ENCODE peak calls at places on chromosomes 6 and 20, in five cellular contexts. Z, X, T, E and U are unnamed samples.
A peak's percentile ranks its signal among the peaks of the same experiment; 100 is the strongest.

GRCh38 chr20:62305149-62305764 is 2.5 kb downstream of the ADRM1 start:
- DNase-seq in Z (no peak), X (no peak), T (no peak), E (no peak), U (no peak)

GRCh38 chr20:40017765-40018164 is 671.3 kb downstream of the MAFB start:
- DNase-seq in Z (no peak), X (no peak), T (no peak), E (no peak), U (no peak)

GRCh38 chr6:29490552-29490951 is 2.8 kb upstream of the MAS1L start:
- DNase-seq in Z (no peak), X (no peak), T (no peak), E (no peak), U (no peak)

GRCh38 chr6:30770164-30770563 is 25.8 kb upstream of the IER3 start:
- DNase-seq in Z (no peak), X (no peak), T (no peak), E (no peak), U (no peak)

GRCh38 chr6:19997104-19997503 is 159.9 kb downstream of the ID4 start:
- DNase-seq in Z (no peak), X (no peak), T (no peak), E (no peak), U (no peak)

GRCh38 chr6:37059344-37060194 is 54.1 kb downstream of the FGD2 start:
- DNase-seq in Z (no peak), X (peak; percentile 95), T (peak; percentile 81), E (peak; percentile 96), U (peak; percentile 78)

GRCh38 chr6:28224131-28225055 is 682 bp upstream of the ZSCAN9 start:
- DNase-seq in Z (no peak), X (no peak), T (no peak), E (no peak), U (peak; percentile 44)

GRCh38 chr6:26107935-26108334 is 20.7 kb downstream of the HFE start:
- DNase-seq in Z (no peak), X (no peak), T (no peak), E (no peak), U (no peak)

GRCh38 chr6:75526502-75527127 is 33.0 kb upstream of the FILIP1 start:
- DNase-seq in Z (peak; percentile 42), X (peak; percentile 86), T (peak; percentile 34), E (peak; percentile 20), U (peak; percentile 47)

GRCh38 chr6:1381397-1382330 is 7.7 kb upstream of the FOXF2 start:
- DNase-seq in Z (peak; percentile 59), X (peak; percentile 38), T (no peak), E (no peak), U (peak; percentile 86)

GRCh38 chr6:158043586-158044524 is 62.2 kb downstream of the SYNJ2 start:
- DNase-seq in Z (no peak), X (no peak), T (no peak), E (no peak), U (no peak)

GRCh38 chr20:35290887-35291417 is 1.3 kb downstream of the FAM83C start:
- DNase-seq in Z (no peak), X (no peak), T (no peak), E (no peak), U (no peak)

GRCh38 chr20:17775600-17775999 is 75.8 kb downstream of the BANF2 start:
- DNase-seq in Z (no peak), X (no peak), T (no peak), E (no peak), U (no peak)

GRCh38 chr6:102813489-102814275 is 1420.2 kb downstream of the GRIK2 start:
- DNase-seq in Z (no peak), X (no peak), T (no peak), E (no peak), U (no peak)

GRCh38 chr6:108752733-108753392 is 95.4 kb upstream of the ARMC2 start:
- DNase-seq in Z (no peak), X (no peak), T (no peak), E (no peak), U (no peak)

GRCh38 chr6:31419842-31420241 is 16.4 kb downstream of the MICA start:
- DNase-seq in Z (no peak), X (peak; percentile 17), T (no peak), E (no peak), U (no peak)

GRCh38 chr20:49937023-49937929 is 1.1 kb downstream of the RNF114 start:
- DNase-seq in Z (no peak), X (no peak), T (no peak), E (no peak), U (no peak)

GRCh38 chr6:157221817-157222175 is 101.5 kb downstream of the TMEM242 start:
- DNase-seq in Z (no peak), X (no peak), T (no peak), E (no peak), U (no peak)

GRCh38 chr6:158905277-158905676 is 86.1 kb upstream of the EZR start:
- DNase-seq in Z (no peak), X (no peak), T (no peak), E (no peak), U (no peak)

GRCh38 chr6:161365633-161366032 is 91.8 kb upstream of the AGPAT4 start:
- DNase-seq in Z (no peak), X (no peak), T (no peak), E (no peak), U (no peak)

GRCh38 chr6:116278853-116279231 is 888 bp downstream of the TSPYL1 start:
- DNase-seq in Z (no peak), X (peak; percentile 67), T (no peak), E (no peak), U (no peak)

GRCh38 chr6:166156942-166157341 is 10.7 kb downstream of the TBXT start:
- DNase-seq in Z (no peak), X (peak; percentile 36), T (no peak), E (no peak), U (peak; percentile 7)

GRCh38 chr6:149334682-149335160 is 17.2 kb downstream of the TAB2 start:
- DNase-seq in Z (no peak), X (peak; percentile 74), T (peak; percentile 32), E (peak; percentile 73), U (no peak)

GRCh38 chr20:47142782-47143170 is 213.7 kb downstream of the ZMYND8 start:
- DNase-seq in Z (no peak), X (no peak), T (no peak), E (no peak), U (no peak)

GRCh38 chr6:127518212-127518709 is 874 bp downstream of the MTCL3 start:
- DNase-seq in Z (no peak), X (no peak), T (no peak), E (no peak), U (peak; percentile 77)

GRCh38 chr6:163008626-163009025 is 280.9 kb downstream of the PACRG start:
- DNase-seq in Z (no peak), X (no peak), T (no peak), E (no peak), U (no peak)

GRCh38 chr20:62358728-62359490 is 8.2 kb downstream of the LAMA5 start:
- DNase-seq in Z (no peak), X (no peak), T (no peak), E (no peak), U (peak; percentile 34)

GRCh38 chr20:48007356-48007755 is 222.1 kb upstream of the SULF2 start:
- DNase-seq in Z (no peak), X (no peak), T (no peak), E (no peak), U (no peak)

GRCh38 chr6:16902520-16902919 is 141.3 kb upstream of the ATXN1 start:
- DNase-seq in Z (no peak), X (no peak), T (no peak), E (no peak), U (no peak)

GRCh38 chr20:53804920-53805894 is 211.6 kb upstream of the ZNF217 start:
- DNase-seq in Z (no peak), X (no peak), T (no peak), E (no peak), U (no peak)

GRCh38 chr6:14986370-14986769 is 259.5 kb upstream of the JARID2 start:
- DNase-seq in Z (no peak), X (no peak), T (no peak), E (no peak), U (no peak)

GRCh38 chr6:25945175-25945574 is 14.7 kb upstream of the SLC17A2 start:
- DNase-seq in Z (no peak), X (no peak), T (no peak), E (no peak), U (no peak)

GRCh38 chr6:106927531-106928398 is 46.8 kb downstream of the CD24 start:
- DNase-seq in Z (no peak), X (peak; percentile 52), T (no peak), E (peak; percentile 0), U (peak; percentile 24)

GRCh38 chr6:147448212-147448611 is 60.3 kb upstream of the SAMD5 start:
- DNase-seq in Z (no peak), X (no peak), T (no peak), E (no peak), U (no peak)

GRCh38 chr6:28719275-28719940 is 193.7 kb downstream of the GPX5 start:
- DNase-seq in Z (no peak), X (no peak), T (no peak), E (no peak), U (no peak)

GRCh38 chr6:158006821-158007570 is 25.3 kb downstream of the SYNJ2 start:
- DNase-seq in Z (no peak), X (no peak), T (no peak), E (no peak), U (no peak)

GRCh38 chr20:4153661-4154238 is 138.4 kb upstream of the RNF24 start:
- DNase-seq in Z (no peak), X (no peak), T (no peak), E (no peak), U (no peak)

GRCh38 chr6:163099621-163100171 is 314.8 kb upstream of the QKI start:
- DNase-seq in Z (no peak), X (no peak), T (no peak), E (no peak), U (no peak)